ENCODE peak calls at places on chromosomes 2 and 18, in eight cellular contexts. One of them, this sample, is unnamed.

GRCh38 chr2:71637168-71637567 is 183.8 kb downstream of the DYSF start:
- DNase-seq in mucosa of descending colon: no peak
- DNase-seq in fibroblast of lung: no peak
- DNase-seq in esophagus muscularis mucosa: no peak
- DNase-seq in PC-9: no peak
- DNase-seq in SJSA1: no peak
- DNase-seq in dorsolateral prefrontal cortex: no peak
- DNase-seq in IMR-90: no peak
- DNase-seq in this sample: no peak

GRCh38 chr2:5392658-5393057 is 299.5 kb upstream of the SOX11 start:
- DNase-seq in mucosa of descending colon: no peak
- DNase-seq in fibroblast of lung: peak
- DNase-seq in dorsolateral prefrontal cortex: no peak
- DNase-seq in PC-9: no peak
- DNase-seq in IMR-90: no peak
- DNase-seq in SJSA1: no peak
- DNase-seq in esophagus muscularis mucosa: peak
- DNase-seq in this sample: no peak

GRCh38 chr18:53752968-53753367 is 471.5 kb downstream of the MBD2 start:
- DNase-seq in esophagus muscularis mucosa: no peak
- DNase-seq in dorsolateral prefrontal cortex: no peak
- DNase-seq in PC-9: no peak
- DNase-seq in IMR-90: no peak
- DNase-seq in SJSA1: no peak
- DNase-seq in mucosa of descending colon: no peak
- DNase-seq in fibroblast of lung: no peak
- DNase-seq in this sample: no peak

GRCh38 chr2:27131429-27131828 is 3.0 kb downstream of the PREB start:
- DNase-seq in mucosa of descending colon: no peak
- DNase-seq in IMR-90: no peak
- DNase-seq in fibroblast of lung: no peak
- DNase-seq in esophagus muscularis mucosa: no peak
- DNase-seq in PC-9: no peak
- DNase-seq in SJSA1: no peak
- DNase-seq in dorsolateral prefrontal cortex: no peak
- DNase-seq in this sample: no peak

GRCh38 chr18:68017385-68017784 is 500.9 kb upstream of the DSEL start:
- DNase-seq in SJSA1: no peak
- DNase-seq in fibroblast of lung: no peak
- DNase-seq in mucosa of descending colon: no peak
- DNase-seq in esophagus muscularis mucosa: no peak
- DNase-seq in IMR-90: no peak
- DNase-seq in dorsolateral prefrontal cortex: no peak
- DNase-seq in PC-9: no peak
- DNase-seq in this sample: no peak

GRCh38 chr2:121955313-121956211 is 200.1 kb downstream of the TSN start:
- DNase-seq in SJSA1: no peak
- DNase-seq in fibroblast of lung: no peak
- DNase-seq in PC-9: no peak
- DNase-seq in dorsolateral prefrontal cortex: no peak
- DNase-seq in IMR-90: no peak
- DNase-seq in esophagus muscularis mucosa: no peak
- DNase-seq in mucosa of descending colon: no peak
- DNase-seq in this sample: no peak

GRCh38 chr2:137535897-137536296 is 428.4 kb upstream of the HNMT start:
- DNase-seq in SJSA1: no peak
- DNase-seq in esophagus muscularis mucosa: no peak
- DNase-seq in PC-9: no peak
- DNase-seq in fibroblast of lung: no peak
- DNase-seq in mucosa of descending colon: no peak
- DNase-seq in dorsolateral prefrontal cortex: no peak
- DNase-seq in IMR-90: no peak
- DNase-seq in this sample: no peak

GRCh38 chr2:240419321-240419720 is 16.1 kb upstream of the GPC1 start:
- DNase-seq in mucosa of descending colon: no peak
- DNase-seq in IMR-90: no peak
- DNase-seq in esophagus muscularis mucosa: no peak
- DNase-seq in dorsolateral prefrontal cortex: no peak
- DNase-seq in SJSA1: peak
- DNase-seq in fibroblast of lung: no peak
- DNase-seq in PC-9: no peak
- DNase-seq in this sample: peak

GRCh38 chr2:7111626-7112025 is 194.4 kb downstream of the RNF144A start:
- DNase-seq in SJSA1: no peak
- DNase-seq in mucosa of descending colon: no peak
- DNase-seq in esophagus muscularis mucosa: peak
- DNase-seq in PC-9: no peak
- DNase-seq in fibroblast of lung: no peak
- DNase-seq in dorsolateral prefrontal cortex: no peak
- DNase-seq in IMR-90: no peak
- DNase-seq in this sample: no peak

GRCh38 chr2:52395912-52396311 is 1364.0 kb upstream of the NRXN1 start:
- DNase-seq in PC-9: no peak
- DNase-seq in fibroblast of lung: peak
- DNase-seq in SJSA1: no peak
- DNase-seq in esophagus muscularis mucosa: no peak
- DNase-seq in IMR-90: peak
- DNase-seq in dorsolateral prefrontal cortex: no peak
- DNase-seq in mucosa of descending colon: no peak
- DNase-seq in this sample: no peak

GRCh38 chr18:78986018-78986481 is 6.4 kb downstream of the SALL3 start:
- DNase-seq in mucosa of descending colon: no peak
- DNase-seq in PC-9: no peak
- DNase-seq in dorsolateral prefrontal cortex: no peak
- DNase-seq in IMR-90: no peak
- DNase-seq in esophagus muscularis mucosa: no peak
- DNase-seq in fibroblast of lung: peak
- DNase-seq in SJSA1: no peak
- DNase-seq in this sample: no peak

GRCh38 chr2:140744379-140744778 is 1386.4 kb downstream of the LRP1B start:
- DNase-seq in esophagus muscularis mucosa: no peak
- DNase-seq in dorsolateral prefrontal cortex: no peak
- DNase-seq in SJSA1: no peak
- DNase-seq in fibroblast of lung: no peak
- DNase-seq in IMR-90: no peak
- DNase-seq in PC-9: no peak
- DNase-seq in mucosa of descending colon: no peak
- DNase-seq in this sample: no peak

GRCh38 chr2:232021881-232022280 is 60.4 kb downstream of the DIS3L2 start:
- DNase-seq in PC-9: no peak
- DNase-seq in IMR-90: no peak
- DNase-seq in SJSA1: no peak
- DNase-seq in esophagus muscularis mucosa: no peak
- DNase-seq in dorsolateral prefrontal cortex: no peak
- DNase-seq in fibroblast of lung: no peak
- DNase-seq in mucosa of descending colon: no peak
- DNase-seq in this sample: no peak

GRCh38 chr2:29370581-29371125 is 255.4 kb downstream of the CLIP4 start:
- DNase-seq in PC-9: no peak
- DNase-seq in IMR-90: no peak
- DNase-seq in esophagus muscularis mucosa: no peak
- DNase-seq in fibroblast of lung: no peak
- DNase-seq in mucosa of descending colon: no peak
- DNase-seq in SJSA1: no peak
- DNase-seq in dorsolateral prefrontal cortex: no peak
- DNase-seq in this sample: no peak

GRCh38 chr2:135984199-135985017 is 1.0 kb downstream of the DARS1 start:
- DNase-seq in fibroblast of lung: no peak
- DNase-seq in PC-9: no peak
- DNase-seq in SJSA1: no peak
- DNase-seq in mucosa of descending colon: no peak
- DNase-seq in IMR-90: no peak
- DNase-seq in esophagus muscularis mucosa: peak
- DNase-seq in dorsolateral prefrontal cortex: no peak
- DNase-seq in this sample: no peak

GRCh38 chr2:120205901-120206581 is 17.2 kb downstream of the TMEM185B start:
- DNase-seq in mucosa of descending colon: peak
- DNase-seq in dorsolateral prefrontal cortex: no peak
- DNase-seq in esophagus muscularis mucosa: no peak
- DNase-seq in fibroblast of lung: no peak
- DNase-seq in IMR-90: no peak
- DNase-seq in PC-9: no peak
- DNase-seq in SJSA1: peak
- DNase-seq in this sample: no peak

GRCh38 chr18:24762417-24762816 is 302.0 kb downstream of the HRH4 start:
- DNase-seq in IMR-90: peak
- DNase-seq in SJSA1: no peak
- DNase-seq in esophagus muscularis mucosa: no peak
- DNase-seq in dorsolateral prefrontal cortex: no peak
- DNase-seq in mucosa of descending colon: no peak
- DNase-seq in fibroblast of lung: no peak
- DNase-seq in PC-9: no peak
- DNase-seq in this sample: no peak

GRCh38 chr2:61074100-61074499 is 8.4 kb downstream of the SANBR start:
- DNase-seq in dorsolateral prefrontal cortex: no peak
- DNase-seq in PC-9: no peak
- DNase-seq in IMR-90: no peak
- DNase-seq in esophagus muscularis mucosa: no peak
- DNase-seq in fibroblast of lung: no peak
- DNase-seq in SJSA1: no peak
- DNase-seq in mucosa of descending colon: no peak
- DNase-seq in this sample: no peak

GRCh38 chr2:237702439-237703397 is 75.3 kb downstream of the LRRFIP1 start:
- DNase-seq in mucosa of descending colon: peak
- DNase-seq in dorsolateral prefrontal cortex: no peak
- DNase-seq in SJSA1: peak
- DNase-seq in esophagus muscularis mucosa: no peak
- DNase-seq in IMR-90: peak
- DNase-seq in PC-9: peak
- DNase-seq in fibroblast of lung: peak
- DNase-seq in this sample: peak

GRCh38 chr2:176613358-176614032 is 344.3 kb downstream of the MTX2 start:
- DNase-seq in SJSA1: no peak
- DNase-seq in IMR-90: no peak
- DNase-seq in esophagus muscularis mucosa: no peak
- DNase-seq in mucosa of descending colon: no peak
- DNase-seq in fibroblast of lung: peak
- DNase-seq in dorsolateral prefrontal cortex: no peak
- DNase-seq in PC-9: no peak
- DNase-seq in this sample: no peak

GRCh38 chr2:176614930-176615329 is 345.7 kb downstream of the MTX2 start:
- DNase-seq in PC-9: no peak
- DNase-seq in dorsolateral prefrontal cortex: no peak
- DNase-seq in mucosa of descending colon: no peak
- DNase-seq in IMR-90: no peak
- DNase-seq in esophagus muscularis mucosa: peak
- DNase-seq in fibroblast of lung: no peak
- DNase-seq in SJSA1: no peak
- DNase-seq in this sample: no peak

GRCh38 chr2:176612736-176613135 is 343.5 kb downstream of the MTX2 start:
- DNase-seq in PC-9: peak
- DNase-seq in mucosa of descending colon: no peak
- DNase-seq in SJSA1: no peak
- DNase-seq in dorsolateral prefrontal cortex: no peak
- DNase-seq in fibroblast of lung: peak
- DNase-seq in esophagus muscularis mucosa: no peak
- DNase-seq in IMR-90: no peak
- DNase-seq in this sample: no peak

GRCh38 chr2:176619504-176619903 is 350.3 kb downstream of the MTX2 start:
- DNase-seq in fibroblast of lung: no peak
- DNase-seq in esophagus muscularis mucosa: no peak
- DNase-seq in SJSA1: no peak
- DNase-seq in PC-9: no peak
- DNase-seq in IMR-90: no peak
- DNase-seq in dorsolateral prefrontal cortex: no peak
- DNase-seq in mucosa of descending colon: no peak
- DNase-seq in this sample: no peak

GRCh38 chr2:176614049-176614448 is 344.8 kb downstream of the MTX2 start:
- DNase-seq in SJSA1: no peak
- DNase-seq in esophagus muscularis mucosa: no peak
- DNase-seq in dorsolateral prefrontal cortex: no peak
- DNase-seq in IMR-90: no peak
- DNase-seq in fibroblast of lung: no peak
- DNase-seq in PC-9: no peak
- DNase-seq in mucosa of descending colon: no peak
- DNase-seq in this sample: no peak
- H3K4me3 ChIP-seq in SJSA1: no peak
- H3K4me3 ChIP-seq in esophagus muscularis mucosa: no peak
- H3K4me3 ChIP-seq in dorsolateral prefrontal cortex: no peak
- H3K4me3 ChIP-seq in IMR-90: no peak
- H3K4me3 ChIP-seq in fibroblast of lung: no peak
- H3K4me3 ChIP-seq in PC-9: no peak
- H3K4me3 ChIP-seq in mucosa of descending colon: no peak
- H3K4me3 ChIP-seq in this sample: no peak

GRCh38 chr2:168796090-168796577 is 6.3 kb upstream of the NOSTRIN start:
- DNase-seq in SJSA1: no peak
- DNase-seq in esophagus muscularis mucosa: no peak
- DNase-seq in fibroblast of lung: no peak
- DNase-seq in PC-9: no peak
- DNase-seq in dorsolateral prefrontal cortex: no peak
- DNase-seq in IMR-90: no peak
- DNase-seq in mucosa of descending colon: no peak
- DNase-seq in this sample: no peak
- H3K4me3 ChIP-seq in SJSA1: no peak
- H3K4me3 ChIP-seq in esophagus muscularis mucosa: no peak
- H3K4me3 ChIP-seq in fibroblast of lung: no peak
- H3K4me3 ChIP-seq in PC-9: no peak
- H3K4me3 ChIP-seq in dorsolateral prefrontal cortex: no peak
- H3K4me3 ChIP-seq in IMR-90: no peak
- H3K4me3 ChIP-seq in mucosa of descending colon: no peak
- H3K4me3 ChIP-seq in this sample: no peak

DNA sequence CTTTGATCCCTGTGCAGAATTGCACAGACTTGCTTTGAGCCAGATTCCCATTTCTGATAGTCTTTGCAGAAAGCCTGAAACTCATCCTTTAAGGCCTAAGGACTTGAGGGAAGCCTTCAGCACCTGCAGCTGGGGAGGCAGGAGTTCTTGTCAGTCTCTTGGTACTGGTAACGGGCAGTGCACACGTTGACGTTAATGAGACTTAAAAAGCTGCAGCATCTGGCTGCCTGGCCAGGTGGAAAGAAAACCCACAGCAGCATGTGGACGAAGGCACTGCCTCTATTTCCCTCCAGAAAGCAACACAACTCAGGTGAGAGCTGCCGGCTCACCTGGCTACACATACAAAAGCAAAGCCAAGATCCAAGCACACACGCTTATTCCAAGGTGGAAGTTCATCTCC is 178.8 kb downstream of the ANAPC1 start:
- DNase-seq in SJSA1: no peak
- DNase-seq in mucosa of descending colon: no peak
- DNase-seq in IMR-90: no peak
- DNase-seq in PC-9: no peak
- DNase-seq in fibroblast of lung: no peak
- DNase-seq in esophagus muscularis mucosa: no peak
- DNase-seq in dorsolateral prefrontal cortex: no peak
- DNase-seq in this sample: no peak
- H3K4me3 ChIP-seq in SJSA1: no peak
- H3K4me3 ChIP-seq in mucosa of descending colon: no peak
- H3K4me3 ChIP-seq in IMR-90: no peak
- H3K4me3 ChIP-seq in PC-9: no peak
- H3K4me3 ChIP-seq in fibroblast of lung: no peak
- H3K4me3 ChIP-seq in esophagus muscularis mucosa: no peak
- H3K4me3 ChIP-seq in dorsolateral prefrontal cortex: no peak
- H3K4me3 ChIP-seq in this sample: no peak

DNA sequence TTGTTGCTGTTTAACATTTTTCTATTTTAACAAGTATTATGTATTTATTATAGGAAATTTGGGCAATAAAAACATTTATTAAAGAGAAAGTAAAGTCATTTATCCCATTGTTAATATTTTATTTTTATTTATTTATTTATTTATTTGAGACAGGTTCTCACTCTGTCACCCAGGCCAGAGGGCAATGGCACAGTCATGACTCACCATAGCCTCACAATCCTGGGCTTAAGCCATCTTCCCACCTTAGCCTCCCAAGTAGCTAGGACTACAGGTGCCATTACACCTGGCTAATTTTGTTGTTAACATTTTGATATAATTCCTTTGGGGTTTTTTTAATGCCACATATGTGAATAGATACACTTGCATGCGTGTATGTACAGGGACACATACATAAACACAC is 165.9 kb upstream of the STON1 start:
- DNase-seq in fibroblast of lung: no peak
- DNase-seq in mucosa of descending colon: no peak
- DNase-seq in PC-9: no peak
- DNase-seq in esophagus muscularis mucosa: no peak
- DNase-seq in IMR-90: no peak
- DNase-seq in SJSA1: no peak
- DNase-seq in dorsolateral prefrontal cortex: no peak
- DNase-seq in this sample: no peak
- H3K4me3 ChIP-seq in fibroblast of lung: no peak
- H3K4me3 ChIP-seq in mucosa of descending colon: no peak
- H3K4me3 ChIP-seq in PC-9: no peak
- H3K4me3 ChIP-seq in esophagus muscularis mucosa: no peak
- H3K4me3 ChIP-seq in IMR-90: no peak
- H3K4me3 ChIP-seq in SJSA1: no peak
- H3K4me3 ChIP-seq in dorsolateral prefrontal cortex: no peak
- H3K4me3 ChIP-seq in this sample: no peak

This sample was measured in left lung.